ENCODE peak calls at places on chromosomes 16 and 17, in six cellular contexts. P is AG04450; V is NCI-H1092; L is NCI-H510A treated with DMSO at 0.1 percent for 48 hours; B is activated CD4-positive, alpha-beta T cell treated with anti-CD3 and anti-CD28 coated beads, Interleukin-2, amount 50 U/mL, for 1 hour; F is NCI-H748 treated with DMSO at 0.1 percent for 48 hours. A is an unnamed sample.

GRCh38 chr17:48915459-48916282 is 7.5 kb downstream of the UBE2Z start:
- DNase-seq in P (peak; percentile 55), V (no peak), L (no peak), B (no peak), F (no peak), A (no peak)

GRCh38 chr17:32342603-32343325 is 791 bp upstream of the C17orf75 start:
- DNase-seq in P (no peak), V (no peak), L (no peak), B (no peak), F (no peak), A (no peak)

GRCh38 chr16:53219795-53220194 is 165.0 kb downstream of the CHD9 start:
- DNase-seq in P (no peak), V (no peak), L (no peak), B (no peak), F (no peak), A (no peak)

GRCh38 chr16:30839523-30840227 is 52.7 kb upstream of the ZNF629 start:
- DNase-seq in P (no peak), V (no peak), L (peak; percentile 49), B (no peak), F (no peak), A (no peak)

GRCh38 chr17:9217151-9218067 is 196.1 kb downstream of the NTN1 start:
- DNase-seq in P (peak; percentile 21), V (no peak), L (no peak), B (no peak), F (no peak), A (no peak)

GRCh38 chr16:84485255-84486010 is 19.0 kb downstream of the MEAK7 start:
- DNase-seq in P (no peak), V (no peak), L (no peak), B (no peak), F (no peak), A (no peak)

GRCh38 chr17:14261406-14261805 is 24.7 kb upstream of the CDRT15 start:
- DNase-seq in P (no peak), V (no peak), L (no peak), B (no peak), F (no peak), A (no peak)

GRCh38 chr17:43453331-43453812 is 30.4 kb upstream of the DHX8 start:
- DNase-seq in P (no peak), V (no peak), L (no peak), B (no peak), F (no peak), A (no peak)

GRCh38 chr17:64120159-64120558 is 9.8 kb downstream of the ERN1 start:
- DNase-seq in P (no peak), V (no peak), L (peak; percentile 41), B (no peak), F (no peak), A (no peak)

GRCh38 chr16:83215417-83216001 is 588.7 kb downstream of the CDH13 start:
- DNase-seq in P (peak; percentile 1), V (no peak), L (no peak), B (peak; percentile 34), F (no peak), A (no peak)

GRCh38 chr17:49440581-49440980 is 25.9 kb upstream of the PHB1 start:
- DNase-seq in P (no peak), V (no peak), L (no peak), B (no peak), F (no peak), A (no peak)

GRCh38 chr16:23359092-23359760 is 57.1 kb downstream of the SCNN1B start:
- DNase-seq in P (no peak), V (no peak), L (no peak), B (no peak), F (no peak), A (no peak)

GRCh38 chr16:22625948-22626347 is 115.3 kb downstream of the NPIPB5 start:
- DNase-seq in P (no peak), V (no peak), L (no peak), B (no peak), F (no peak), A (no peak)

GRCh38 chr17:14015286-14015685 is 54.0 kb upstream of the COX10 start:
- DNase-seq in P (no peak), V (no peak), L (no peak), B (no peak), F (no peak), A (no peak)

GRCh38 chr17:17075037-17075755 is 32.9 kb downstream of the MPRIP start:
- DNase-seq in P (peak; percentile 65), V (no peak), L (peak; percentile 21), B (peak; percentile 22), F (no peak), A (peak; percentile 49)

GRCh38 chr17:74442670-74443515 is 11.0 kb downstream of the GPRC5C start:
- DNase-seq in P (no peak), V (peak; percentile 82), L (peak; percentile 78), B (no peak), F (no peak), A (peak; percentile 75)

GRCh38 chr17:71260366-71260765 is 860.5 kb upstream of the SOX9 start:
- DNase-seq in P (no peak), V (no peak), L (no peak), B (no peak), F (no peak), A (no peak)

GRCh38 chr17:77356109-77356689 is 215.4 kb downstream of the SEC14L1 start:
- DNase-seq in P (no peak), V (no peak), L (no peak), B (no peak), F (no peak), A (no peak)

GRCh38 chr17:16911141-16911937 is 60.6 kb downstream of the TNFRSF13B start:
- DNase-seq in P (no peak), V (no peak), L (no peak), B (peak; percentile 20), F (no peak), A (no peak)

GRCh38 chr17:48055531-48056245 is 7.5 kb downstream of the NFE2L1 start:
- DNase-seq in P (peak; percentile 60), V (no peak), L (no peak), B (no peak), F (no peak), A (no peak)

GRCh38 chr17:74860229-74860998 is 729 bp upstream of the GRIN2C start:
- DNase-seq in P (no peak), V (no peak), L (no peak), B (no peak), F (no peak), A (no peak)

GRCh38 chr16:11024333-11025053 is 80.1 kb downstream of the CLEC16A start:
- DNase-seq in P (no peak), V (no peak), L (no peak), B (no peak), F (no peak), A (no peak)

GRCh38 chr16:87757841-87758426 is 7.9 kb downstream of the KLHDC4 start:
- DNase-seq in P (peak; percentile 30), V (no peak), L (no peak), B (no peak), F (no peak), A (no peak)

GRCh38 chr16:67100569-67101300 is 9.0 kb upstream of the PHAF1 start:
- DNase-seq in P (no peak), V (no peak), L (no peak), B (no peak), F (no peak), A (no peak)

GRCh38 chr16:26772503-26772902 is 294.2 kb upstream of the C16orf82 start:
- DNase-seq in P (no peak), V (no peak), L (peak; percentile 8), B (no peak), F (peak; percentile 32), A (peak; percentile 14)

GRCh38 chr17:82059272-82060000 is 6.2 kb downstream of the DUS1L start:
- DNase-seq in P (no peak), V (no peak), L (no peak), B (no peak), F (no peak), A (no peak)

GRCh38 chr17:10309003-10309974 is 63.5 kb downstream of the MYH13 start:
- DNase-seq in P (no peak), V (no peak), L (no peak), B (no peak), F (no peak), A (no peak)

GRCh38 chr16:73048292-73049050 is 543 bp upstream of the ZFHX3 start:
- DNase-seq in P (no peak), V (no peak), L (no peak), B (no peak), F (no peak), A (peak; percentile 26)

GRCh38 chr17:79757140-79757745 is 20.7 kb upstream of the CBX2 start:
- DNase-seq in P (no peak), V (no peak), L (no peak), B (no peak), F (no peak), A (no peak)

A was measured in SHP77 treated with DMSO at 0.1 percent for 48 hours.